ENCODE peak calls at places on chromosomes 12 and 14, in eight cellular contexts. A, L, D, P, T, J, E and B are unnamed samples.

GRCh38 chr12:104846056-104846762 is 111.9 kb downstream of the SLC41A2 start:
- DNase-seq in A (no peak), L (no peak), D (no peak), P (peak; percentile 21), T (no peak), J (no peak), E (no peak), B (no peak)

GRCh38 chr12:114457620-114458019 is 51.7 kb upstream of the TBX5 start:
- DNase-seq in A (no peak), L (no peak), D (no peak), P (no peak), T (no peak), J (no peak), E (no peak), B (no peak)

GRCh38 chr12:19402743-19403400 is 36.4 kb upstream of the AEBP2 start:
- DNase-seq in A (no peak), L (no peak), D (peak; percentile 72), P (peak; percentile 83), T (peak; percentile 33), J (peak; percentile 73), E (peak; percentile 23), B (peak; percentile 60)

GRCh38 chr14:100239200-100239839 is 376 bp downstream of the YY1 start:
- DNase-seq in A (no peak), L (no peak), D (peak; percentile 45), P (no peak), T (no peak), J (no peak), E (peak; percentile 23), B (peak; percentile 60)

GRCh38 chr14:21300892-21301291 is 21.0 kb downstream of the RPGRIP1 start:
- DNase-seq in A (peak; percentile 34), L (no peak), D (peak; percentile 33), P (no peak), T (no peak), J (no peak), E (peak; percentile 37), B (peak; percentile 84)

GRCh38 chr12:13573698-13574321 is 377.3 kb downstream of the EMP1 start:
- DNase-seq in A (no peak), L (no peak), D (no peak), P (peak; percentile 71), T (no peak), J (peak; percentile 46), E (peak; percentile 40), B (no peak)

GRCh38 chr12:28899951-28900350 is 249.1 kb upstream of the FAR2 start:
- DNase-seq in A (no peak), L (no peak), D (no peak), P (no peak), T (no peak), J (peak; percentile 31), E (no peak), B (no peak)

GRCh38 chr14:68817513-68818212 is 24.8 kb upstream of the ZFP36L1 start:
- DNase-seq in A (no peak), L (no peak), D (peak; percentile 19), P (no peak), T (no peak), J (no peak), E (peak; percentile 3), B (peak; percentile 38)

GRCh38 chr14:62736426-62737043 is 308.7 kb downstream of the KCNH5 start:
- DNase-seq in A (no peak), L (no peak), D (no peak), P (no peak), T (no peak), J (no peak), E (no peak), B (no peak)

GRCh38 chr12:84814664-84815245 is 97.8 kb downstream of the SLC6A15 start:
- DNase-seq in A (no peak), L (no peak), D (no peak), P (no peak), T (no peak), J (no peak), E (no peak), B (no peak)

GRCh38 chr12:57627504-57628279 is 5.3 kb downstream of the B4GALNT1 start:
- DNase-seq in A (no peak), L (no peak), D (no peak), P (no peak), T (no peak), J (no peak), E (no peak), B (peak; percentile 81)

GRCh38 chr12:6268484-6269157 is 41.9 kb upstream of the PLEKHG6 start:
- DNase-seq in A (no peak), L (no peak), D (no peak), P (no peak), T (no peak), J (no peak), E (no peak), B (peak; percentile 84)

GRCh38 chr12:57611116-57611809 is at the start of gene ARHGEF25:
- DNase-seq in A (peak; percentile 70), L (peak; percentile 46), D (peak; percentile 87), P (peak; percentile 73), T (peak; percentile 47), J (peak; percentile 44), E (peak; percentile 78), B (peak; percentile 89)

GRCh38 chr12:2689879-2690278 is 104.9 kb upstream of the FKBP4 start:
- DNase-seq in A (no peak), L (no peak), D (no peak), P (no peak), T (no peak), J (no peak), E (no peak), B (peak; percentile 49)

DNA sequence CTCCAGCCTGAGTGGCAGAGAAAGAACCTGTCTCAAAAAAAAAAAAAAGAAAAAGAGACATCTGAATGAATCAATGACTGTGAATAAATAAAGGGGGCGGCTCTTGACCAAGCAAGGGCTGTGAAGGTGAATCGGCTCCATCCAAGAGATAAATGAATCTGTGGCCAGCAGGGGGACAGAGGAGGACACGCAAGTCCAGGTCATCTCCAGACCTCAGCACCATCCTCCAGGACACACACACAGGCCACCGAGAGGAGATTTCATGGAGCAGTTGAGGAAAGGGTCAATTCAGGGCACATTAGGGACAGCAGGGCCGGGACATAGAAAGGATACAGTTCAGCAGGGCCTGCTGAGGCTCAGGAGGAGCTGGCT is 21.6 kb downstream of the TRPV4 start:
- DNase-seq in A (no peak), L (no peak), D (no peak), P (no peak), T (no peak), J (no peak), E (no peak), B (peak; percentile 79)
- TF ChIP-seq CTCF in A (peak; percentile 36), L (no peak), D (no peak), P (no peak), T (no peak), J (peak; percentile 10), E (no peak), B (peak; percentile 64)

GRCh38 chr14:101328412-101329149 is 232.7 kb upstream of the DIO3 start:
- DNase-seq in A (no peak), L (no peak), D (no peak), P (no peak), T (no peak), J (no peak), E (peak; percentile 50), B (no peak)

GRCh38 chr14:101333335-101334280 is 227.7 kb upstream of the DIO3 start:
- DNase-seq in A (no peak), L (no peak), D (no peak), P (no peak), T (no peak), J (no peak), E (no peak), B (no peak)

GRCh38 chr14:101331141-101331525 is 230.2 kb upstream of the DIO3 start:
- DNase-seq in A (no peak), L (no peak), D (no peak), P (no peak), T (no peak), J (no peak), E (no peak), B (no peak)

GRCh38 chr14:101332281-101332680 is 229.0 kb upstream of the DIO3 start:
- DNase-seq in A (no peak), L (no peak), D (no peak), P (no peak), T (no peak), J (no peak), E (no peak), B (no peak)

GRCh38 chr14:101330416-101331140 is 230.7 kb upstream of the DIO3 start:
- DNase-seq in A (no peak), L (no peak), D (no peak), P (no peak), T (no peak), J (no peak), E (no peak), B (no peak)
- TF ChIP-seq CTCF in A (no peak), L (no peak), D (no peak), P (no peak), T (no peak), J (no peak), E (no peak), B (no peak)

GRCh38 chr12:123271182-123271491 is 519 bp downstream of the CDK2AP1 start:
- DNase-seq in A (peak; percentile 61), L (peak; percentile 61), D (peak; percentile 74), P (peak; percentile 69), T (peak; percentile 58), J (peak; percentile 57), E (peak; percentile 90), B (peak; percentile 89)
- TF ChIP-seq CTCF in A (peak; percentile 63), L (peak; percentile 58), D (peak; percentile 53), P (peak; percentile 32), T (no peak), J (peak; percentile 7), E (peak; percentile 44), B (peak; percentile 67)

GRCh38 chr12:100133200-100133599 is 9.5 kb downstream of the BLTP3B start:
- DNase-seq in A (no peak), L (no peak), D (no peak), P (no peak), T (no peak), J (no peak), E (no peak), B (no peak)

GRCh38 chr12:100127766-100128508 is 14.7 kb downstream of the BLTP3B start:
- DNase-seq in A (no peak), L (no peak), D (no peak), P (peak; percentile 84), T (no peak), J (peak; percentile 80), E (peak; percentile 14), B (no peak)

GRCh38 chr12:100123316-100124095 is 19.2 kb downstream of the BLTP3B start:
- DNase-seq in A (no peak), L (no peak), D (no peak), P (no peak), T (no peak), J (no peak), E (no peak), B (no peak)

GRCh38 chr12:100128509-100128908 is 14.2 kb downstream of the BLTP3B start:
- DNase-seq in A (no peak), L (no peak), D (no peak), P (peak; percentile 76), T (no peak), J (peak; percentile 70), E (peak; percentile 31), B (peak; percentile 88)
- TF ChIP-seq CTCF in A (peak; percentile 36), L (no peak), D (peak; percentile 41), P (peak; percentile 53), T (peak; percentile 33), J (peak; percentile 60), E (peak; percentile 33), B (peak; percentile 71)